ENCODE peak calls at places on chromosomes 2 and 18, in eight cellular contexts. C, M, U, E, K, N, X and B are unnamed samples.

GRCh38 chr18:67517224-67517765 is 775 bp upstream of the DSEL start:
- DNase-seq in C (no peak), M (no peak), U (no peak), E (no peak), K (no peak), N (no peak), X (no peak), B (no peak)

GRCh38 chr2:197182668-197183067 is 127.9 kb downstream of the ANKRD44 start:
- DNase-seq in C (no peak), M (no peak), U (no peak), E (no peak), K (no peak), N (no peak), X (no peak), B (no peak)

GRCh38 chr18:78741381-78742340 is 238.0 kb upstream of the SALL3 start:
- DNase-seq in C (no peak), M (no peak), U (no peak), E (no peak), K (no peak), N (no peak), X (no peak), B (no peak)

GRCh38 chr18:60389314-60389713 is 16.7 kb upstream of the MC4R start:
- DNase-seq in C (no peak), M (no peak), U (no peak), E (no peak), K (no peak), N (no peak), X (no peak), B (no peak)

GRCh38 chr2:20424300-20425290 is 22.3 kb upstream of the RHOB start:
- DNase-seq in C (peak), M (no peak), U (no peak), E (no peak), K (no peak), N (peak), X (no peak), B (peak)

GRCh38 chr2:146764301-146764700 is 1080.5 kb upstream of the ACVR2A start:
- DNase-seq in C (no peak), M (no peak), U (no peak), E (no peak), K (no peak), N (no peak), X (no peak), B (no peak)

GRCh38 chr18:74598350-74599001 is 806 bp downstream of the ZNF407 start:
- DNase-seq in C (no peak), M (peak), U (peak), E (peak), K (peak), N (no peak), X (no peak), B (peak)

GRCh38 chr2:15472133-15472532 is 89.0 kb downstream of the NBAS start:
- DNase-seq in C (no peak), M (no peak), U (no peak), E (no peak), K (no peak), N (no peak), X (no peak), B (no peak)

GRCh38 chr18:1104265-1104792 is 199.7 kb downstream of the ADCYAP1 start:
- DNase-seq in C (peak), M (no peak), U (no peak), E (no peak), K (no peak), N (no peak), X (no peak), B (no peak)

GRCh38 chr18:51007787-51008134 is 22.3 kb upstream of the SMAD4 start:
- DNase-seq in C (no peak), M (no peak), U (no peak), E (no peak), K (no peak), N (no peak), X (no peak), B (no peak)

GRCh38 chr18:3305354-3305762 is 43.4 kb downstream of the MYL12B start:
- DNase-seq in C (peak), M (no peak), U (no peak), E (no peak), K (no peak), N (no peak), X (no peak), B (peak)

GRCh38 chr2:228841877-228842276 is 429.2 kb downstream of the PID1 start:
- DNase-seq in C (no peak), M (no peak), U (no peak), E (no peak), K (no peak), N (no peak), X (no peak), B (no peak)

GRCh38 chr2:240374085-240374907 is 61.2 kb upstream of the GPC1 start:
- DNase-seq in C (no peak), M (peak), U (peak), E (no peak), K (no peak), N (no peak), X (peak), B (no peak)

GRCh38 chr18:13137939-13138821 is 80.4 kb upstream of the LDLRAD4 start:
- DNase-seq in C (peak), M (peak), U (peak), E (no peak), K (no peak), N (peak), X (no peak), B (peak)

GRCh38 chr2:122737429-122738077 is 982.1 kb downstream of the TSN start:
- DNase-seq in C (peak), M (no peak), U (no peak), E (no peak), K (no peak), N (peak), X (no peak), B (no peak)

DNA sequence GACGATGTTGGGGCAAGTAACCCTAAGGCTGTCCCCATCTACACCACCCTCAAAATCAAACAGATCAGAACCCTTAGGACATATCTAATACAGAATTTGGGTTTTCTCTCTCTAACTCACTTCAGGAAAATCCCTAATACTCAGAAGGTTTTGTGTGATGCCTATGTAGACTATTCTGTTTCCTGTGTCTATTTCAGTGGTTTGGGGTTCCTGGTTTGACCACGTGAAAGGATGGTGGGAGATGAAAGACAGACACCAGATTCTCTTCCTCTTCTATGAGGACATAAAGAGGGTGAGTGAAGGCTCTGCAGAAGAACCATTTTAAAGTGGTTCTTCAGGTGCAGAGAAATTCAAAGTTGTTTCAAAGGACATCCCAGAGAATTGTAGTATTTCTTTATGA is 16.3 kb downstream of the SULT1C2 start:
- DNase-seq in C (no peak), M (no peak), U (no peak), E (no peak), K (no peak), N (peak), X (no peak), B (no peak)
- TF ChIP-seq MAX in C (no peak), M (no peak), U (no peak), E (no peak), K (no peak), N (no peak), X (no peak), B (no peak)

GRCh38 chr2:43402452-43402937 is 176.1 kb upstream of the ZFP36L2 start:
- DNase-seq in C (no peak), M (no peak), U (no peak), E (no peak), K (no peak), N (peak), X (no peak), B (peak)
- TF ChIP-seq POLR2A in C (no peak), M (no peak), U (no peak), E (no peak), K (no peak), N (peak), X (no peak), B (no peak)

GRCh38 chr2:238523158-238524110 is 96.7 kb downstream of the ASB1 start:
- DNase-seq in C (no peak), M (no peak), U (peak), E (no peak), K (no peak), N (no peak), X (peak), B (peak)
- TF ChIP-seq CTCF in C (no peak), M (no peak), U (peak), E (peak), K (no peak), N (no peak), X (peak), B (no peak)

GRCh38 chr2:2850891-2851290 is 519.8 kb upstream of the MYT1L start:
- DNase-seq in C (no peak), M (no peak), U (no peak), E (no peak), K (no peak), N (no peak), X (no peak), B (no peak)
- TF ChIP-seq MAX in C (no peak), M (no peak), U (no peak), E (no peak), K (no peak), N (no peak), X (no peak), B (no peak)